ENCODE peak calls at places on chromosomes 2 and 18, in five cellular contexts. X, K, J, N and S are unnamed samples.

GRCh38 chr2:26959320-26959719 is 11.1 kb upstream of the MAPRE3 start:
- DNase-seq in X (no peak), K (no peak), J (no peak), N (no peak), S (no peak)

GRCh38 chr2:205976120-205976814 is 109.7 kb downstream of the INO80D start:
- DNase-seq in X (no peak), K (no peak), J (no peak), N (no peak), S (no peak)

GRCh38 chr2:227816507-227817274 is 3.0 kb downstream of the CCL20 start:
- DNase-seq in X (no peak), K (peak; percentile 31), J (no peak), N (no peak), S (no peak)

GRCh38 chr18:12460874-12461273 is 53.1 kb downstream of the PRELID3A start:
- DNase-seq in X (no peak), K (no peak), J (no peak), N (no peak), S (no peak)

GRCh38 chr18:8948471-8949149 is 153.9 kb upstream of the NDUFV2 start:
- DNase-seq in X (no peak), K (peak; percentile 53), J (no peak), N (peak; percentile 87), S (no peak)

GRCh38 chr2:41779873-41780272 is 267.9 kb upstream of the PKDCC start:
- DNase-seq in X (no peak), K (no peak), J (no peak), N (no peak), S (no peak)

GRCh38 chr2:157231476-157231875 is 26.0 kb upstream of the GALNT5 start:
- DNase-seq in X (no peak), K (no peak), J (no peak), N (no peak), S (no peak)

GRCh38 chr2:600542-601386 is 76.4 kb downstream of the TMEM18 start:
- DNase-seq in X (no peak), K (peak; percentile 15), J (no peak), N (no peak), S (no peak)

GRCh38 chr2:54067851-54068375 is 47.5 kb upstream of the ACYP2 start:
- DNase-seq in X (no peak), K (no peak), J (no peak), N (peak; percentile 52), S (no peak)

GRCh38 chr2:37583867-37584266 is 87.6 kb downstream of the CDC42EP3 start:
- DNase-seq in X (no peak), K (no peak), J (no peak), N (peak; percentile 70), S (no peak)

GRCh38 chr2:20986540-20986939 is 57.3 kb downstream of the APOB start:
- DNase-seq in X (no peak), K (no peak), J (no peak), N (no peak), S (no peak)

GRCh38 chr18:52936931-52937330 is 596.9 kb downstream of the DCC start:
- DNase-seq in X (no peak), K (no peak), J (no peak), N (peak; percentile 85), S (no peak)

GRCh38 chr18:45755936-45756335 is 32.0 kb downstream of the SLC14A1 start:
- DNase-seq in X (no peak), K (no peak), J (no peak), N (no peak), S (no peak)

GRCh38 chr2:151051584-151052220 is 210.0 kb downstream of the RBM43 start:
- DNase-seq in X (no peak), K (peak; percentile 49), J (peak; percentile 41), N (peak; percentile 69), S (no peak)

GRCh38 chr18:36580266-36580665 is 248.5 kb downstream of the TPGS2 start:
- DNase-seq in X (no peak), K (no peak), J (no peak), N (peak; percentile 54), S (no peak)

GRCh38 chr18:2512059-2512458 is 59.2 kb downstream of the METTL4 start:
- DNase-seq in X (no peak), K (no peak), J (no peak), N (no peak), S (no peak)

GRCh38 chr2:239471011-239471792 is 70.4 kb upstream of the HDAC4 start:
- DNase-seq in X (no peak), K (no peak), J (no peak), N (no peak), S (no peak)

GRCh38 chr2:136386046-136386445 is 268.1 kb upstream of the CXCR4 start:
- DNase-seq in X (no peak), K (no peak), J (no peak), N (no peak), S (no peak)

GRCh38 chr2:237196866-237197618 is 111.4 kb downstream of the COPS8 start:
- DNase-seq in X (no peak), K (peak; percentile 56), J (no peak), N (peak; percentile 67), S (no peak)

GRCh38 chr2:201909961-201910361 is 103.6 kb downstream of the CDK15 start:
- DNase-seq in X (no peak), K (no peak), J (no peak), N (peak; percentile 16), S (no peak)

GRCh38 chr18:68660355-68661183 is 54.3 kb downstream of the TMX3 start:
- DNase-seq in X (no peak), K (peak; percentile 33), J (peak; percentile 29), N (peak; percentile 39), S (no peak)

GRCh38 chr18:72119082-72119481 is 425.1 kb downstream of the CBLN2 start:
- DNase-seq in X (no peak), K (no peak), J (no peak), N (no peak), S (no peak)

GRCh38 chr2:73054980-73055379 is 16.5 kb downstream of the SFXN5 start:
- DNase-seq in X (no peak), K (no peak), J (no peak), N (no peak), S (no peak)

GRCh38 chr2:150520887-150521664 is 33.6 kb upstream of the RND3 start:
- DNase-seq in X (no peak), K (no peak), J (no peak), N (peak; percentile 95), S (no peak)

GRCh38 chr18:79941473-79942119 is 9.9 kb downstream of the SLC66A2 start:
- DNase-seq in X (no peak), K (no peak), J (no peak), N (peak; percentile 28), S (peak; percentile 10)

GRCh38 chr2:122651780-122652179 is 896.3 kb downstream of the TSN start:
- DNase-seq in X (no peak), K (no peak), J (no peak), N (no peak), S (no peak)
- TF ChIP-seq CTCF in X (no peak), K (no peak), J (no peak), N (no peak), S (no peak)

DNA sequence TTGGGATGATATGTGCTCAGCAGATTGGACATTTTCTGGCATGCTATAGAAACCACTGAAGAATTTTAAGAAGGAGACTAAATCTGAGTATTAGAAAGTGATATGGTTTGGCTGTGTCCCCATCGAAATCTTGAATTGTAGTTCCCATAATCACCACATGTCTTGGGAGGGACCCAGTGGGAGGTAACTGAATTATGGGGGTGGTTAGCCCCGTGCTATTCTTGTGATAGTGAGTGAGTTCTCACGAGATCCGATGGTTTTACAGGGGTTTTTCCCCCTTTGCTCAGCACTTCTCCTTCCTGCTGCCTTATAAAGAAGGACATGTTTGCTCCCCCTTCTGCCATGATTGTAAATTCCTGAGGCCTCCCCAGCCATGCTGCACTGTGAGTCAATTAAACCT is 535.9 kb upstream of the VRK2 start:
- DNase-seq in X (no peak), K (no peak), J (no peak), N (no peak), S (no peak)
- TF ChIP-seq CTCF in X (no peak), K (no peak), J (no peak), N (no peak), S (no peak)

GRCh38 chr2:45439788-45440773 is 171.0 kb downstream of the SRBD1 start:
- DNase-seq in X (no peak), K (peak; percentile 29), J (no peak), N (no peak), S (no peak)
- TF ChIP-seq CTCF in X (no peak), K (peak; percentile 28), J (no peak), N (no peak), S (no peak)

GRCh38 chr18:21815101-21815500 is 74.5 kb downstream of the MIB1 start:
- DNase-seq in X (no peak), K (no peak), J (no peak), N (no peak), S (no peak)

GRCh38 chr18:21823848-21824247 is 83.3 kb downstream of the MIB1 start:
- DNase-seq in X (no peak), K (no peak), J (no peak), N (no peak), S (no peak)

GRCh38 chr18:21820811-21821143 is 80.2 kb downstream of the MIB1 start:
- DNase-seq in X (no peak), K (no peak), J (no peak), N (no peak), S (no peak)

GRCh38 chr18:21826196-21826595 is 85.6 kb downstream of the MIB1 start:
- DNase-seq in X (no peak), K (no peak), J (no peak), N (peak; percentile 97), S (no peak)

GRCh38 chr18:21820035-21820810 is 79.6 kb downstream of the MIB1 start:
- DNase-seq in X (no peak), K (peak; percentile 32), J (peak; percentile 7), N (peak; percentile 17), S (no peak)
- TF ChIP-seq CTCF in X (peak; percentile 20), K (peak; percentile 39), J (peak; percentile 20), N (peak; percentile 26), S (no peak)